ENCODE peak calls at places on chromosomes 16 and 17, in four cellular contexts. A, L, B and Z are unnamed samples.

GRCh38 chr17:80151333-80151732 is 4.4 kb upstream of the EIF4A3 start:
- DNase-seq in L (no peak), B (no peak), A (no peak), Z (no peak)

GRCh38 chr17:77488531-77489238 is 347.9 kb downstream of the SEC14L1 start:
- DNase-seq in L (no peak), B (no peak), A (no peak), Z (no peak)

GRCh38 chr16:81397058-81397878 is 47.3 kb upstream of the CMIP start:
- DNase-seq in B (no peak), L (no peak), A (no peak), Z (no peak)

GRCh38 chr16:50151322-50151721 is 1.8 kb upstream of the TENT4B start:
- DNase-seq in A (no peak), L (no peak), B (no peak), Z (no peak)

GRCh38 chr16:10694830-10695229 is at the start of gene TEKT5:
- DNase-seq in B (no peak), L (no peak), A (no peak), Z (no peak)

GRCh38 chr17:65556014-65556909 is 5.2 kb downstream of the AXIN2 start:
- DNase-seq in B (peak; percentile 18), A (peak; percentile 44), L (peak; percentile 94), Z (peak; percentile 78)

GRCh38 chr17:75315541-75316243 is 26.5 kb upstream of the SLC25A19 start:
- DNase-seq in B (no peak), L (no peak), A (no peak), Z (no peak)

GRCh38 chr17:81839301-81839700 is 4.5 kb upstream of the PPP1R27 start:
- DNase-seq in B (no peak), A (no peak), L (no peak), Z (no peak)

GRCh38 chr16:13342675-13343074 is 441.3 kb downstream of the SHISA9 start:
- DNase-seq in B (no peak), L (no peak), A (no peak), Z (no peak)

GRCh38 chr16:58102665-58103427 is 26.3 kb downstream of the CFAP20 start:
- DNase-seq in L (no peak), B (no peak), A (no peak), Z (no peak)

GRCh38 chr17:46025060-46025459 is 26.0 kb downstream of the STH start:
- DNase-seq in B (no peak), A (no peak), L (no peak), Z (no peak)

GRCh38 chr16:19356024-19356952 is 61.4 kb upstream of the TMC5 start:
- DNase-seq in A (no peak), L (no peak), B (no peak), Z (no peak)

GRCh38 chr17:8435245-8436168 is at the start of gene NDEL1:
- DNase-seq in B (peak; percentile 86), A (peak; percentile 93), L (peak; percentile 99), Z (peak; percentile 98)

GRCh38 chr17:79874329-79874981 is 35.2 kb upstream of the CBX4 start:
- DNase-seq in A (peak; percentile 9), B (no peak), L (no peak), Z (peak; percentile 55)

GRCh38 chr16:87487361-87487924 is 5.4 kb downstream of the ZCCHC14 start:
- DNase-seq in L (no peak), A (peak; percentile 89), B (peak; percentile 74), Z (no peak)

GRCh38 chr17:5034651-5035050 is 575 bp downstream of the SLC52A1 start:
- DNase-seq in B (no peak), L (no peak), A (no peak), Z (no peak)

GRCh38 chr17:4547118-4547906 is 7.9 kb downstream of the MYBBP1A start:
- DNase-seq in L (no peak), B (no peak), A (no peak), Z (no peak)

GRCh38 chr17:79852748-79853147 is 13.5 kb upstream of the CBX4 start:
- DNase-seq in A (no peak), B (peak; percentile 71), L (no peak), Z (peak; percentile 61)

GRCh38 chr16:4936991-4937781 is at the start of gene PPL:
- DNase-seq in L (peak; percentile 72), B (peak; percentile 94), A (peak; percentile 78), Z (peak; percentile 92)

GRCh38 chr16:822174-822908 is 21.8 kb upstream of the GNG13 start:
- DNase-seq in L (no peak), B (no peak), A (no peak), Z (no peak)

GRCh38 chr17:50939542-50939794 is 73.3 kb upstream of the TOB1 start:
- DNase-seq in L (no peak), A (no peak), B (no peak), Z (no peak)

GRCh38 chr17:78048346-78049292 is 79.9 kb downstream of the TMC6 start:
- DNase-seq in L (no peak), A (no peak), B (no peak), Z (no peak)

GRCh38 chr17:49278076-49278475 is 47.5 kb upstream of the PHOSPHO1 start:
- DNase-seq in L (no peak), A (no peak), B (no peak), Z (no peak)

GRCh38 chr17:81741049-81741593 is 29.0 kb downstream of the SLC25A10 start:
- DNase-seq in B (no peak), A (no peak), L (no peak), Z (no peak)

GRCh38 chr17:51653902-51654301 is 393.6 kb downstream of the UTP18 start:
- DNase-seq in A (peak; percentile 13), L (no peak), B (no peak), Z (no peak)

GRCh38 chr16:55041540-55042234 is 111.0 kb downstream of the IRX5 start:
- DNase-seq in A (no peak), L (no peak), B (no peak), Z (no peak)

GRCh38 chr16:63629272-63629671 is 1492.6 kb downstream of the CDH11 start:
- DNase-seq in A (no peak), B (no peak), L (no peak), Z (no peak)

GRCh38 chr16:77863250-77863649 is 74.9 kb downstream of the VAT1L start:
- DNase-seq in L (no peak), B (no peak), A (no peak), Z (no peak)

GRCh38 chr17:64661731-64661980 is 451 bp downstream of the SMURF2 start:
- DNase-seq in B (no peak), L (no peak), A (no peak), Z (no peak)

GRCh38 chr16:30054959-30055553 is 10.5 kb upstream of the ALDOA start:
- DNase-seq in A (no peak), L (no peak), B (no peak), Z (peak; percentile 33)

GRCh38 chr17:72392056-72393010 is 271.5 kb downstream of the SOX9 start:
- DNase-seq in L (no peak), A (no peak), B (peak; percentile 95), Z (peak; percentile 99)